ENCODE peak calls at places on chromosomes 12 and 14, in nine cellular contexts. X is GM23338; B is HT-29; G is T-helper 9 cell; N is progenitor cell of endocrine pancreas; O is H7; Q is fibroblast of lung; L is NCI-H1436; Z is activated CD8-positive, alpha-beta memory T cell treated with anti-CD3 and anti-CD28 coated beads, Interleukin-2, amount 50 U/mL, for 4 hours. W is an unnamed sample.

GRCh38 chr12:58877243-58877743 is 43.0 kb downstream of the LRIG3 start:
- DNase-seq in X (no peak), B (peak), G (no peak), N (no peak), O (no peak), Q (peak), L (no peak), Z (no peak), W (no peak)

GRCh38 chr12:72053604-72054003 is 115.0 kb downstream of the TPH2 start:
- DNase-seq in X (no peak), B (no peak), G (no peak), N (no peak), O (no peak), Q (peak), L (no peak), Z (no peak), W (no peak)

GRCh38 chr14:61438860-61439765 is 117.7 kb downstream of the PRKCH start:
- DNase-seq in X (peak), B (peak), G (peak), N (no peak), O (peak), Q (peak), L (no peak), Z (peak), W (no peak)

GRCh38 chr14:55977346-55977745 is 140.9 kb upstream of the PELI2 start:
- DNase-seq in X (no peak), B (no peak), G (no peak), N (no peak), O (no peak), Q (no peak), L (no peak), Z (no peak), W (no peak)

GRCh38 chr14:101721951-101722661 is 39.4 kb upstream of the PPP2R5C start:
- DNase-seq in X (peak), B (peak), G (peak), N (no peak), O (peak), Q (peak), L (no peak), Z (peak), W (no peak)

GRCh38 chr12:98399532-98399931 is 115.9 kb upstream of the TMPO start:
- DNase-seq in X (peak), B (no peak), G (peak), N (no peak), O (peak), Q (peak), L (no peak), Z (peak), W (peak)

GRCh38 chr12:120790114-120790513 is 64.5 kb downstream of the ACADS start:
- DNase-seq in X (no peak), B (no peak), G (no peak), N (no peak), O (no peak), Q (no peak), L (no peak), Z (no peak), W (no peak)

GRCh38 chr14:62101189-62101588 is 339.0 kb downstream of the SNAPC1 start:
- DNase-seq in X (no peak), B (no peak), G (no peak), N (no peak), O (no peak), Q (no peak), L (no peak), Z (no peak), W (no peak)

GRCh38 chr12:51323317-51323960 is 535 bp downstream of the BIN2 start:
- DNase-seq in X (no peak), B (no peak), G (peak), N (no peak), O (peak), Q (no peak), L (no peak), Z (peak), W (no peak)

GRCh38 chr14:69037790-69038448 is 58.8 kb upstream of the ACTN1 start:
- DNase-seq in X (peak), B (no peak), G (no peak), N (no peak), O (peak), Q (peak), L (no peak), Z (no peak), W (no peak)

GRCh38 chr12:12722351-12723146 is 5.4 kb downstream of the CDKN1B start:
- DNase-seq in X (no peak), B (peak), G (no peak), N (no peak), O (no peak), Q (peak), L (no peak), Z (no peak), W (no peak)

GRCh38 chr12:92987846-92988621 is 58.9 kb upstream of the EEA1 start:
- DNase-seq in X (peak), B (peak), G (no peak), N (no peak), O (peak), Q (no peak), L (no peak), Z (no peak), W (no peak)

W was measured in glutamatergic neuron.